ENCODE peak calls at places on chromosomes 3 and 15, in four cellular contexts. One of them, this sample, is unnamed.

GRCh38 chr3:182948305-182948704 is 32.0 kb downstream of the DCUN1D1 start:
- DNase-seq in psoas muscle: no peak
- DNase-seq in HCT116: no peak
- DNase-seq in upper lobe of right lung: no peak
- DNase-seq in this sample: no peak

GRCh38 chr15:46710561-46710960 is 1006.7 kb upstream of the SEMA6D start:
- DNase-seq in HCT116: no peak
- DNase-seq in psoas muscle: no peak
- DNase-seq in upper lobe of right lung: no peak
- DNase-seq in this sample: no peak

GRCh38 chr15:90376789-90377188 is 11.3 kb upstream of the IQGAP1 start:
- DNase-seq in upper lobe of right lung: no peak
- DNase-seq in HCT116: no peak
- DNase-seq in psoas muscle: no peak
- DNase-seq in this sample: no peak

GRCh38 chr3:180624714-180625113 is 22.8 kb downstream of the TTC14 start:
- DNase-seq in HCT116: no peak
- DNase-seq in psoas muscle: no peak
- DNase-seq in upper lobe of right lung: no peak
- DNase-seq in this sample: no peak

GRCh38 chr3:62939707-62940106 is 64.5 kb upstream of the CADPS start:
- DNase-seq in upper lobe of right lung: no peak
- DNase-seq in psoas muscle: no peak
- DNase-seq in HCT116: no peak
- DNase-seq in this sample: no peak

GRCh38 chr15:63977102-63977501 is 69.2 kb downstream of the DAPK2 start:
- DNase-seq in upper lobe of right lung: no peak
- DNase-seq in psoas muscle: no peak
- DNase-seq in HCT116: no peak
- DNase-seq in this sample: no peak

GRCh38 chr3:117191245-117191644 is 481.7 kb downstream of the TUSC7 start:
- DNase-seq in psoas muscle: no peak
- DNase-seq in upper lobe of right lung: no peak
- DNase-seq in HCT116: no peak
- DNase-seq in this sample: no peak

GRCh38 chr3:39096775-39097174 is 10.7 kb downstream of the GORASP1 start:
- DNase-seq in HCT116: no peak
- DNase-seq in upper lobe of right lung: no peak
- DNase-seq in psoas muscle: no peak
- DNase-seq in this sample: peak; percentile 43

GRCh38 chr3:181720281-181720680 is 8.6 kb downstream of the SOX2 start:
- DNase-seq in psoas muscle: no peak
- DNase-seq in HCT116: no peak
- DNase-seq in upper lobe of right lung: no peak
- DNase-seq in this sample: no peak

GRCh38 chr3:127786358-127787070 is 35.8 kb downstream of the MGLL start:
- DNase-seq in psoas muscle: peak; percentile 91
- DNase-seq in upper lobe of right lung: peak; percentile 79
- DNase-seq in HCT116: no peak
- DNase-seq in this sample: peak; percentile 43

GRCh38 chr3:127784283-127784682 is 38.0 kb downstream of the MGLL start:
- DNase-seq in HCT116: no peak
- DNase-seq in psoas muscle: no peak
- DNase-seq in upper lobe of right lung: peak; percentile 53
- DNase-seq in this sample: no peak

GRCh38 chr3:127783166-127783565 is 39.1 kb downstream of the MGLL start:
- DNase-seq in HCT116: no peak
- DNase-seq in psoas muscle: no peak
- DNase-seq in upper lobe of right lung: peak; percentile 40
- DNase-seq in this sample: no peak

GRCh38 chr3:127785711-127786265 is 36.5 kb downstream of the MGLL start:
- DNase-seq in psoas muscle: no peak
- DNase-seq in HCT116: no peak
- DNase-seq in upper lobe of right lung: peak; percentile 62
- DNase-seq in this sample: no peak

GRCh38 chr3:127784865-127785710 is 37.2 kb downstream of the MGLL start:
- DNase-seq in upper lobe of right lung: peak; percentile 82
- DNase-seq in psoas muscle: no peak
- DNase-seq in HCT116: no peak
- DNase-seq in this sample: no peak
- H3K4me1 ChIP-seq in upper lobe of right lung: peaks cover 55% of the 10 kb centered on the region
- H3K4me1 ChIP-seq in psoas muscle: peaks cover 86% of the 10 kb centered on the region
- H3K4me1 ChIP-seq in HCT116: peaks cover 23% of the 10 kb centered on the region
- H3K4me1 ChIP-seq in this sample: peaks cover 16% of the 10 kb centered on the region

GRCh38 chr15:48516125-48516524 is 129.4 kb downstream of the FBN1 start:
- DNase-seq in psoas muscle: no peak
- DNase-seq in upper lobe of right lung: no peak
- DNase-seq in HCT116: no peak
- DNase-seq in this sample: peak; percentile 21
- TF ChIP-seq CTCF in psoas muscle: no peak
- TF ChIP-seq CTCF in upper lobe of right lung: no peak
- TF ChIP-seq CTCF in HCT116: no peak
- TF ChIP-seq CTCF in this sample: no peak

GRCh38 chr3:9405756-9406155 is 8.3 kb downstream of the SETD5 start:
- DNase-seq in HCT116: no peak
- DNase-seq in upper lobe of right lung: no peak
- DNase-seq in psoas muscle: no peak
- DNase-seq in this sample: no peak

GRCh38 chr3:9408546-9408945 is 11.1 kb downstream of the SETD5 start:
- DNase-seq in psoas muscle: no peak
- DNase-seq in upper lobe of right lung: no peak
- DNase-seq in HCT116: no peak
- DNase-seq in this sample: no peak

GRCh38 chr3:9408061-9408460 is 10.6 kb downstream of the SETD5 start:
- DNase-seq in HCT116: no peak
- DNase-seq in upper lobe of right lung: no peak
- DNase-seq in psoas muscle: no peak
- DNase-seq in this sample: no peak

GRCh38 chr3:9404680-9405079 is 7.3 kb downstream of the SETD5 start:
- DNase-seq in HCT116: no peak
- DNase-seq in upper lobe of right lung: no peak
- DNase-seq in psoas muscle: no peak
- DNase-seq in this sample: no peak

GRCh38 chr3:9406856-9407626 is 9.6 kb downstream of the SETD5 start:
- DNase-seq in HCT116: no peak
- DNase-seq in upper lobe of right lung: no peak
- DNase-seq in psoas muscle: no peak
- DNase-seq in this sample: no peak
- H3K4me1 ChIP-seq in HCT116: peaks cover 27% of the 10 kb centered on the region
- H3K4me1 ChIP-seq in upper lobe of right lung: peaks cover 73% of the 10 kb centered on the region
- H3K4me1 ChIP-seq in psoas muscle: peaks cover 98% of the 10 kb centered on the region
- H3K4me1 ChIP-seq in this sample: peaks cover 40% of the 10 kb centered on the region

GRCh38 chr3:71310595-71311319 is 272.8 kb downstream of the FOXP1 start:
- DNase-seq in upper lobe of right lung: no peak
- DNase-seq in HCT116: no peak
- DNase-seq in psoas muscle: peak; percentile 50
- DNase-seq in this sample: no peak
- TF ChIP-seq CTCF in upper lobe of right lung: peak; percentile 18
- TF ChIP-seq CTCF in HCT116: no peak
- TF ChIP-seq CTCF in psoas muscle: no peak
- TF ChIP-seq CTCF in this sample: peak; percentile 31

GRCh38 chr3:15286022-15286421 is 46.4 kb downstream of the SH3BP5 start:
- DNase-seq in psoas muscle: no peak
- DNase-seq in HCT116: no peak
- DNase-seq in upper lobe of right lung: no peak
- DNase-seq in this sample: no peak

GRCh38 chr3:15289661-15290060 is 42.7 kb downstream of the SH3BP5 start:
- DNase-seq in upper lobe of right lung: no peak
- DNase-seq in HCT116: no peak
- DNase-seq in psoas muscle: no peak
- DNase-seq in this sample: no peak

GRCh38 chr3:15287565-15288330 is 44.6 kb downstream of the SH3BP5 start:
- DNase-seq in psoas muscle: peak; percentile 72
- DNase-seq in upper lobe of right lung: no peak
- DNase-seq in HCT116: no peak
- DNase-seq in this sample: no peak

GRCh38 chr3:15290731-15291130 is 41.7 kb downstream of the SH3BP5 start:
- DNase-seq in psoas muscle: no peak
- DNase-seq in HCT116: no peak
- DNase-seq in upper lobe of right lung: no peak
- DNase-seq in this sample: no peak

GRCh38 chr3:15288331-15288726 is 44.1 kb downstream of the SH3BP5 start:
- DNase-seq in HCT116: no peak
- DNase-seq in psoas muscle: no peak
- DNase-seq in upper lobe of right lung: no peak
- DNase-seq in this sample: no peak
- H3K4me1 ChIP-seq in HCT116: peaks cover 11% of the 10 kb centered on the region
- H3K4me1 ChIP-seq in psoas muscle: peaks cover 28% of the 10 kb centered on the region
- H3K4me1 ChIP-seq in upper lobe of right lung: peaks cover 73% of the 10 kb centered on the region
- H3K4me1 ChIP-seq in this sample: peaks cover 3% of the 10 kb centered on the region

GRCh38 chr3:77815467-77815866 is 775.6 kb downstream of the ROBO2 start:
- DNase-seq in upper lobe of right lung: no peak
- DNase-seq in HCT116: no peak
- DNase-seq in psoas muscle: no peak
- DNase-seq in this sample: peak; percentile 28
- TF ChIP-seq CTCF in upper lobe of right lung: peak; percentile 16
- TF ChIP-seq CTCF in HCT116: no peak
- TF ChIP-seq CTCF in psoas muscle: no peak
- TF ChIP-seq CTCF in this sample: no peak

DNA sequence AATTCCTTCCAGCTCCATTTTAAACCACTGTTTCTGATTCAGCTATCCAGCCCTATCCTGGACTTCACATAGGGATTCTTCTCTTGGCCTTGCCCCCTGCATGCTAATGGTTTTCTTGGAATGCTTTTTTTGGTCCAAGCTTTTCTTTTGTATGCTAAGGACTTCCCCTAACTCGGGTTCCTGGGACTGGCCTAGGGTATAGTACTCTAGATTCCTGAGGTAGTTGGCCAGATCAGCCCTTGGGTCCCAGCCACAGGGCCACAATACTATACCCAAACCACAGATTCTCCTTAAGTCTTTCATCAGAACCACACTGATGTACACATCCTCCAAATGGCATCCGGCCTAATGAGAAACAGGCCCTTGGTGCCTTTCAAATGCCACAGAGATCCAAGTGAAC is 2.8 kb downstream of the FYCO1 start:
- DNase-seq in HCT116: no peak
- DNase-seq in upper lobe of right lung: no peak
- DNase-seq in psoas muscle: no peak
- DNase-seq in this sample: peak; percentile 70
- H3K4me1 ChIP-seq in HCT116: peaks cover 35% of the 10 kb centered on the region
- H3K4me1 ChIP-seq in upper lobe of right lung: peaks cover 63% of the 10 kb centered on the region
- H3K4me1 ChIP-seq in psoas muscle: peaks cover 72% of the 10 kb centered on the region
- H3K4me1 ChIP-seq in this sample: peaks cover 69% of the 10 kb centered on the region

This sample was measured in cardiac muscle cell.